ENCODE peak calls at places on chromosome 18, in four cellular contexts. F is K562, W is endothelial cell of umbilical vein, N is keratinocyte. D is an unnamed sample.

GRCh38 chr18:54712315-54712714 is 116.0 kb upstream of the RAB27B start:
- DNase-seq in F (no peak), W (peak; percentile 76), N (peak; percentile 55), D (peak; percentile 87)

GRCh38 chr18:46013484-46014189 is 46.5 kb upstream of the EPG5 start:
- DNase-seq in F (no peak), W (peak; percentile 37), N (no peak), D (no peak)

GRCh38 chr18:35435420-35435819 is 58.3 kb upstream of the ZNF396 start:
- DNase-seq in F (no peak), W (no peak), N (no peak), D (no peak)

GRCh38 chr18:35775887-35776286 is 194.3 kb downstream of the GALNT1 start:
- DNase-seq in F (no peak), W (peak; percentile 24), N (no peak), D (peak; percentile 9)

GRCh38 chr18:31498450-31499156 is 626 bp downstream of the DSG2 start:
- DNase-seq in F (no peak), W (no peak), N (no peak), D (no peak)

GRCh38 chr18:38369772-38370690 is 804.4 kb upstream of the CELF4 start:
- DNase-seq in F (no peak), W (no peak), N (no peak), D (no peak)

GRCh38 chr18:22493255-22493654 is 75.5 kb upstream of the CTAGE1 start:
- DNase-seq in F (peak; percentile 2), W (no peak), N (no peak), D (no peak)

GRCh38 chr18:62717059-62717849 is 1.9 kb downstream of the PHLPP1 start:
- DNase-seq in F (no peak), W (peak; percentile 58), N (peak; percentile 64), D (peak; percentile 71)

GRCh38 chr18:58196164-58196563 is 152.1 kb downstream of the NEDD4L start:
- DNase-seq in F (no peak), W (peak; percentile 68), N (no peak), D (no peak)

GRCh38 chr18:2627821-2628276 is 27.7 kb upstream of the SMCHD1 start:
- DNase-seq in F (no peak), W (no peak), N (no peak), D (peak; percentile 41)

GRCh38 chr18:59141294-59142068 is 1.8 kb downstream of the SEC11C start:
- DNase-seq in F (no peak), W (no peak), N (no peak), D (no peak)

GRCh38 chr18:27685807-27686412 is 491.0 kb downstream of the CDH2 start:
- DNase-seq in F (peak; percentile 14), W (peak; percentile 40), N (no peak), D (peak; percentile 39)

GRCh38 chr18:61333271-61333745 is at the start of gene CDH20:
- DNase-seq in F (no peak), W (no peak), N (no peak), D (no peak)

GRCh38 chr18:26181343-26181826 is 44.9 kb upstream of the TAF4B start:
- DNase-seq in F (no peak), W (no peak), N (no peak), D (no peak)

GRCh38 chr18:22282311-22283235 is 113.2 kb downstream of the GATA6 start:
- DNase-seq in F (no peak), W (peak; percentile 96), N (no peak), D (peak; percentile 96)

GRCh38 chr18:58335821-58336220 is 291.8 kb downstream of the NEDD4L start:
- DNase-seq in F (no peak), W (no peak), N (no peak), D (no peak)

GRCh38 chr18:73352546-73352945 is 484.8 kb upstream of the NETO1 start:
- DNase-seq in F (no peak), W (no peak), N (no peak), D (peak; percentile 2)

GRCh38 chr18:36420826-36421225 is 123.3 kb downstream of the FHOD3 start:
- DNase-seq in F (no peak), W (no peak), N (no peak), D (no peak)

GRCh38 chr18:21131698-21132230 is 20.2 kb upstream of the ROCK1 start:
- DNase-seq in F (no peak), W (no peak), N (no peak), D (no peak)

GRCh38 chr18:49980869-49981268 is 167.5 kb upstream of the ACAA2 start:
- DNase-seq in F (no peak), W (no peak), N (no peak), D (no peak)
- H3K9me1 ChIP-seq in F (no peaks in the 10 kb centered on the region), W (no peaks in the 10 kb centered on the region), N (no peaks in the 10 kb centered on the region), D (no peaks in the 10 kb centered on the region)

DNA sequence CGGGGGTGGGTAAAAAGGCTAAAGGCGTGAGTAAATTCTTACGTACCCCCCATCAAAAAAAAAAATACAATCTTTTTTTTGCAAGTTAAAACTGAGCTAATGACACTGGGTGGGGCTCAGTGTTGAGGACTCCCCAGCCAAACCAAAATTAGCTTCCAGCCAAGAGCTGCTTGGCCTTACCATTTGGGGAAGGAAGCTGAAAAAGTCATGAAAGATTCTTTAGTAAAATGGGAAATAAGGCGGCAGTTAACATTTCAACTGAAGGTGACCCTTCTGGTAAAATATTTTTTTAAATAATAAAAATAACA is 16.4 kb downstream of the SMAD7 start:
- DNase-seq in F (no peak), W (no peak), N (no peak), D (no peak)
- H3K4me3 ChIP-seq in F (no peak overlapping the region), W (no peak overlapping the region), N (no peak overlapping the region), D (no peak overlapping the region)

GRCh38 chr18:77137851-77138250 is 5.3 kb upstream of the MBP start:
- DNase-seq in F (no peak), W (no peak), N (no peak), D (no peak)
- H3K9me1 ChIP-seq in F (no peaks in the 10 kb centered on the region), W (no peaks in the 10 kb centered on the region), N (no peaks in the 10 kb centered on the region), D (no peaks in the 10 kb centered on the region)

DNA sequence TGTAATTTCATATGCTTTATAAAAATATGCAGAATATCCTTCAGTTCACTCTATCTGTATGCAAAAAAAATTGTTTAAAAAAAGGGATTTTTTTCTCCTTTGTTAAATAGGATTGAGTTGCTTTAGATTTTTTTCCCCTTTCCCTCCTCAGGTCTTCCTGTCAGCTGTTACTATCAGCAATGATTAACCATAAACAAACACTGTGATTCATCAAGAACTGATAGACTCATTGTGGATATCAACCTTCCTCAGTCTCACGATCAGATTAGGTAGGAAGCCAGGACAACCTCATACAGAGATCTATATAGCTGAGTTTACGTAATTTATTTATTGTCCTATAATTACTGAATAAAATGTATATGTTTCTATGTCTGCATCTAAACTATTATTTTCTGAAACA is 2136.2 kb upstream of the CELF4 start:
- DNase-seq in F (no peak), W (peak; percentile 62), N (no peak), D (peak; percentile 53)
- H3K4me3 ChIP-seq in F (no peak overlapping the region), W (no peak overlapping the region), N (no peak overlapping the region), D (no peak overlapping the region)

D was measured in IMR-90.